ENCODE peak calls at places on chromosomes 13 and 19, in nine cellular contexts. K is PC-3, D is K562, Y is A549, J is mesenchymal stem cell, P is mesendoderm, X is H9, F is neuronal stem cell, I is HepG2. A is an unnamed sample.

GRCh38 chr19:10228925-10229324 is 2.2 kb downstream of the S1PR2 start:
- DNase-seq in Y (peak), P (peak), X (peak), I (peak), F (no peak), D (peak), K (peak), J (peak), A (no peak)

GRCh38 chr19:2491130-2491801 is 15.3 kb downstream of the GADD45B start:
- DNase-seq in P (no peak), X (no peak), F (no peak), D (no peak), Y (no peak), J (peak), K (peak), I (no peak), A (peak)

GRCh38 chr13:48749144-48749543 is 95.4 kb downstream of the CYSLTR2 start:
- DNase-seq in K (peak), X (no peak), J (peak), D (no peak), F (no peak), P (no peak), I (no peak), Y (no peak), A (no peak)

GRCh38 chr13:79434578-79434977 is 28.5 kb upstream of the RBM26 start:
- DNase-seq in X (no peak), F (no peak), Y (no peak), J (peak), P (no peak), I (no peak), K (no peak), D (no peak), A (no peak)

GRCh38 chr19:14407889-14408640 is 11.1 kb downstream of the DDX39A start:
- DNase-seq in J (no peak), P (no peak), K (no peak), Y (no peak), I (peak), D (no peak), F (no peak), X (no peak), A (no peak)

GRCh38 chr13:32734511-32734910 is 148.3 kb downstream of the PDS5B start:
- DNase-seq in Y (no peak), X (no peak), K (peak), P (no peak), I (no peak), D (peak), J (no peak), F (no peak), A (no peak)

GRCh38 chr13:46951516-46951915 is 54.7 kb upstream of the HTR2A start:
- DNase-seq in I (no peak), D (no peak), K (peak), F (no peak), J (no peak), P (no peak), Y (no peak), X (no peak), A (peak)

GRCh38 chr19:10565028-10565566 is 713 bp downstream of the KRI1 start:
- DNase-seq in J (peak), I (no peak), X (peak), D (peak), Y (peak), P (peak), K (peak), F (peak), A (no peak)

GRCh38 chr19:58098682-58098998 is 609 bp upstream of the ZSCAN18 start:
- DNase-seq in K (no peak), D (no peak), P (no peak), J (no peak), Y (no peak), I (no peak), F (no peak), X (no peak), A (no peak)

GRCh38 chr13:28313579-28313978 is 175.2 kb downstream of the PAN3 start:
- DNase-seq in J (peak), X (no peak), D (peak), P (peak), F (no peak), Y (no peak), K (no peak), I (no peak), A (no peak)

GRCh38 chr13:102394158-102395053 is 7.4 kb downstream of the FGF14 start:
- DNase-seq in X (peak), D (peak), J (peak), Y (peak), I (no peak), F (peak), P (peak), K (no peak), A (no peak)

GRCh38 chr19:35673121-35673804 is 6.9 kb downstream of the UPK1A start:
- DNase-seq in K (no peak), P (peak), X (peak), D (peak), Y (peak), I (peak), F (no peak), J (peak), A (no peak)

GRCh38 chr19:48368942-48369341 is 4.8 kb downstream of the SYNGR4 start:
- DNase-seq in Y (no peak), X (no peak), I (no peak), D (no peak), K (no peak), F (no peak), P (no peak), J (no peak), A (no peak)

GRCh38 chr13:73794755-73795154 is 339.4 kb downstream of the KLF12 start:
- DNase-seq in P (no peak), X (no peak), I (peak), D (no peak), F (no peak), J (no peak), Y (no peak), K (no peak), A (no peak)

GRCh38 chr19:50777830-50778303 is 7.6 kb downstream of the GPR32 start:
- DNase-seq in D (peak), K (no peak), J (no peak), X (peak), Y (no peak), F (no peak), P (peak), I (no peak), A (no peak)

GRCh38 chr13:98536729-98537128 is 40.2 kb downstream of the STK24 start:
- DNase-seq in D (no peak), F (no peak), J (no peak), Y (no peak), K (no peak), P (no peak), X (no peak), I (no peak), A (no peak)

GRCh38 chr19:7512400-7512851 is 3.5 kb upstream of the ZNF358 start:
- DNase-seq in X (no peak), Y (no peak), J (no peak), K (no peak), I (no peak), P (peak), F (no peak), D (peak), A (no peak)

GRCh38 chr19:3163230-3163886 is 15.2 kb upstream of the S1PR4 start:
- DNase-seq in K (peak), P (peak), I (peak), J (peak), F (peak), D (peak), X (peak), Y (peak), A (no peak)

GRCh38 chr13:106145997-106146864 is 389.2 kb downstream of the EFNB2 start:
- DNase-seq in P (peak), X (no peak), D (no peak), J (no peak), F (no peak), K (no peak), I (no peak), Y (no peak), A (no peak)

GRCh38 chr19:10769533-10770491 is 51.9 kb downstream of the DNM2 start:
- DNase-seq in P (peak), X (no peak), Y (no peak), K (peak), F (no peak), D (peak), J (peak), I (peak), A (no peak)

GRCh38 chr13:110092869-110093268 is 214.1 kb downstream of the COL4A1 start:
- DNase-seq in I (no peak), J (no peak), K (no peak), D (no peak), Y (no peak), P (no peak), X (peak), F (no peak), A (no peak)

GRCh38 chr19:13890136-13890535 is 13.2 kb downstream of the NANOS3 start:
- DNase-seq in Y (no peak), X (no peak), J (no peak), D (no peak), K (no peak), I (no peak), P (no peak), F (no peak), A (no peak)

GRCh38 chr13:110403315-110403714 is 96.2 kb downstream of the COL4A2 start:
- DNase-seq in K (no peak), F (no peak), J (peak), P (no peak), X (no peak), Y (no peak), D (no peak), I (no peak), A (no peak)

GRCh38 chr19:30686911-30687566 is 314.9 kb downstream of the ZNF536 start:
- DNase-seq in F (no peak), K (no peak), X (no peak), I (no peak), J (no peak), P (peak), Y (no peak), D (no peak), A (no peak)

GRCh38 chr19:14672043-14672872 is 2.4 kb downstream of the ADGRE3 start:
- DNase-seq in D (no peak), P (no peak), K (no peak), I (no peak), F (no peak), Y (no peak), J (no peak), X (no peak), A (no peak)

GRCh38 chr19:56839665-56840451 is 668 bp downstream of the PEG3 start:
- DNase-seq in Y (no peak), P (peak), F (peak), D (no peak), J (no peak), K (peak), X (no peak), I (peak), A (no peak)

GRCh38 chr19:15672580-15673175 is at the start of gene CYP4F12:
- DNase-seq in I (peak), J (no peak), F (no peak), D (peak), X (no peak), Y (peak), P (no peak), K (peak), A (peak)

DNA sequence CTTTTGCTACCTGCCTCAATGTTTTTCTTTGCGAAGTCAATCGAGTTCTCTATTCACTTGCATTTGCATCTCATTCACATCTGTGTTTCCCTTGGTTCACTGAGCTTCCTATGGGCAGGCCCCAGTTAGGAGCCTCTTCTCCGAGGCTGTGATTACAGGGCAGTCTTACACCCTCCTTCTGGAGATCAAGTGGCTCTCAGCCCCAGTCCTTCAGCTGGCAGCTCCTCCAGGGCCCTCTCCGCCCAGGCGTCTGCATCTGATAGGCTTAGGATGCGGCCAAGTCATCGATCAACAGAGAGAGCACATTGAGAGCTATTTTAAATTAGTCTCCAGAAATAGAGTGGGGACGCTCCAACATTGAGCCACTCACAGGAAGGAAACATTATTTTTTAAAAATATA is 44.2 kb downstream of the MBNL2 start:
- DNase-seq in K (no peak), P (peak), J (peak), Y (no peak), X (peak), D (no peak), F (no peak), I (no peak), A (no peak)
- H3K4me2 ChIP-seq in K (no peak), P (no peak), J (peak), Y (peak), X (no peak), D (no peak), F (no peak), I (no peak), A (no peak)

GRCh38 chr19:6274756-6275155 is 5.0 kb downstream of the MLLT1 start:
- DNase-seq in F (no peak), Y (no peak), X (no peak), I (no peak), D (no peak), K (no peak), P (no peak), J (no peak), A (no peak)

GRCh38 chr19:6272411-6272791 is 7.4 kb downstream of the MLLT1 start:
- DNase-seq in F (no peak), X (no peak), K (no peak), Y (no peak), J (no peak), I (no peak), P (no peak), D (peak), A (no peak)

GRCh38 chr19:6271721-6272410 is 7.9 kb downstream of the MLLT1 start:
- DNase-seq in K (peak), J (peak), F (no peak), D (peak), Y (no peak), P (peak), I (no peak), X (peak), A (no peak)

GRCh38 chr19:6273701-6274601 is 5.8 kb downstream of the MLLT1 start:
- DNase-seq in P (no peak), F (no peak), K (peak), I (peak), Y (no peak), J (peak), X (no peak), D (peak), A (no peak)

GRCh38 chr19:6272913-6273600 is 6.7 kb downstream of the MLLT1 start:
- DNase-seq in D (no peak), Y (no peak), J (peak), I (no peak), X (no peak), K (no peak), F (no peak), P (no peak), A (no peak)
- H3K4me2 ChIP-seq in D (peak), Y (no peak), J (no peak), I (peak), X (no peak), K (peak), F (no peak), P (no peak), A (no peak)

GRCh38 chr19:18291590-18292459 is 10.4 kb upstream of the JUND start:
- DNase-seq in J (peak), X (peak), D (peak), I (peak), Y (peak), F (no peak), P (peak), K (peak), A (peak)

GRCh38 chr19:18292810-18293641 is 11.6 kb upstream of the JUND start:
- DNase-seq in J (peak), K (peak), D (peak), I (peak), Y (peak), P (peak), X (peak), F (peak), A (peak)

GRCh38 chr19:18291019-18291524 is 9.7 kb upstream of the JUND start:
- DNase-seq in P (no peak), X (no peak), Y (no peak), I (no peak), D (peak), J (no peak), K (no peak), F (no peak), A (no peak)

GRCh38 chr19:18293642-18294466 is 12.4 kb upstream of the JUND start:
- DNase-seq in P (peak), I (no peak), D (no peak), J (no peak), X (no peak), Y (no peak), K (no peak), F (no peak), A (no peak)

DNA sequence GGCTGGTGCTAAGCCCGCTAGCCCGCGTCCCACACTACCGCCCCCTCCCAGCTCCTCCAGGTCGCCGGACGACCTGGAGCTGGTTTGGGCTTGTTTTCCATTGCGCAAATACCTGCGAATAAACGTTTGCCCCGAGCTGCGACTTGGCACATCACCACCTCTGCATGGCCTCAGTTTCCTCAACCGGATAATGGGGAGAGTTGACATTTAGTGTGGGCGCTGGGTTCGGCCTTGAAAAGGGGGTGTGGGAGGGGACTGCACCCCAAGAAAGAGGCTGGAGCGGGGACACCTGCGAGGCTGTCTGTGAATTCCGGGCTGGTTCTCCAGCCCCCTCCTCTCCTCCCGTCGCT is 11.0 kb upstream of the JUND start:
- DNase-seq in I (no peak), K (no peak), D (no peak), F (no peak), X (peak), J (no peak), Y (peak), P (peak), A (peak)
- H3K4me2 ChIP-seq in I (peak), K (peak), D (peak), F (peak), X (peak), J (peak), Y (peak), P (peak), A (peak)

GRCh38 chr19:4742717-4743646 is 19.3 kb upstream of the DPP9 start:
- DNase-seq in I (no peak), P (peak), K (no peak), J (no peak), X (peak), Y (no peak), F (no peak), D (no peak), A (no peak)
- H3K4me2 ChIP-seq in I (no peak), P (no peak), K (no peak), J (no peak), X (peak), Y (no peak), F (peak), D (no peak), A (no peak)

DNA sequence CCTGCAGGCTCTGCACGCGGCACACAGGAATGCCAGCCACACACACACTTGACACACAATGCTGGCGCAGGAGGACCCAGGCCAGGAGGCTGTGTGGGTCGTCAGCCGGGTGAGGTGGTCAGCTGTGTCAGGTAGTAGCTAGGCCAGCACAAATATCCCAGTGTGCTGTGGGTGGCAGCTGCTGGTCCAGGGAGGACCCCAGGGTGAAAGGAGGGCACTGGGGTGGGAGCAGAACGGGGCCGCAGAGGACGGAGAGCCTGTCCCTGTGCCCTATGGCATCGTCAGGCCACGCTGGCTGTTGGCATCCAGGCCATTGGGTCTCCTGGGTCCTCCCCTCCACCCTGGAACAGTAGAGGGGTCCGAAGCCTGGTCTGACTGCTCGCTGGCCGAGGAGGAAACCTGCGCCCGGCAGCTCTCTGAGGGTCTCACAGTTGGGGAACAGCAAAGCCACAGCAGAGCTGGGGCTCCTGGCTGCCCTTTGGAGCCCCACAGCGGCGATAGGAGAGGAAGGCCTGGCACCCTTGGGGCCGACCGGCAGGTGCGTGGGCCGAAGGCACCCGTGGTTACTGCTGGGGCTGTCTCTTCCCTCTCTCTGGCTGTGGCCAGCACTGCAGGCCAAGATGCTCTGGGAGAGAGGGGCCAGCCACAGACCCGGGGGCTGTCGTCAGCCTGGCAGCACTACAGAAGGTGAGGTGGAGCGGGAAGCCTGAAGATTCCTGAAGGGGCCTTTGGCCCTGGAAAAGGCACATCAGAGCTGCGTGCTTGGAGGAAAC is 27.3 kb downstream of the C13orf46 start:
- DNase-seq in D (no peak), K (no peak), Y (no peak), I (no peak), P (no peak), X (no peak), J (no peak), F (no peak), A (no peak)
- H3K4me2 ChIP-seq in D (no peak), K (no peak), Y (no peak), I (no peak), P (no peak), X (no peak), J (no peak), F (no peak), A (no peak)

GRCh38 chr13:113833111-113833830 is 30.6 kb downstream of the GAS6 start:
- DNase-seq in D (no peak), K (no peak), F (no peak), Y (no peak), J (no peak), X (no peak), P (no peak), I (no peak), A (no peak)
- H3K4me2 ChIP-seq in D (no peak), K (no peak), F (no peak), Y (no peak), J (no peak), X (no peak), P (no peak), I (no peak), A (no peak)

DNA sequence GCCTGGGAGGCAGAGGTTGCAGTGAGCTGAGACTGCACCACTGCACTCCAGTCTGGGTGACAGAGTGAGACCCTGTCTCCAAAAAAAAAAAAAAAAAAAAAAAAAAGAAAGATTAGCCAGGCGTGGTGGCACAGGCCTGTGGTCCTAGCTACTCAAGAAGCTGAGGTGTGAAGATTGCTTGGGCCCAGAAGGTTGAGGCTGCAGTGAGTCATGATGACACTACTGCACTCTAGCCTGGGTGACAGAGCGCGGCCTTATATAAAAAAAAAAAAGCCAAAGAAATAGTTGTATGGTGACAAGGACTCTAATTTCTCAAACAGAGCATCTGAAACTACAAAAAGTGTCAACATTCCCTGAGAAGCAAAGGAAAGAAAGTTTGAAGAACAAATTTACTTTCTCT is 3.4 kb downstream of the PBX4 start:
- DNase-seq in D (no peak), X (no peak), Y (no peak), I (no peak), P (no peak), J (peak), K (peak), F (no peak), A (peak)
- H3K4me2 ChIP-seq in D (no peak), X (no peak), Y (no peak), I (no peak), P (no peak), J (no peak), K (peak), F (no peak), A (peak)

GRCh38 chr13:64849174-64849573 is 2381.0 kb downstream of the PCDH9 start:
- DNase-seq in X (no peak), D (no peak), Y (no peak), K (no peak), I (no peak), J (no peak), P (no peak), F (no peak), A (no peak)
- H3K4me2 ChIP-seq in X (no peak), D (no peak), Y (no peak), K (no peak), I (no peak), J (no peak), P (no peak), F (no peak), A (no peak)

DNA sequence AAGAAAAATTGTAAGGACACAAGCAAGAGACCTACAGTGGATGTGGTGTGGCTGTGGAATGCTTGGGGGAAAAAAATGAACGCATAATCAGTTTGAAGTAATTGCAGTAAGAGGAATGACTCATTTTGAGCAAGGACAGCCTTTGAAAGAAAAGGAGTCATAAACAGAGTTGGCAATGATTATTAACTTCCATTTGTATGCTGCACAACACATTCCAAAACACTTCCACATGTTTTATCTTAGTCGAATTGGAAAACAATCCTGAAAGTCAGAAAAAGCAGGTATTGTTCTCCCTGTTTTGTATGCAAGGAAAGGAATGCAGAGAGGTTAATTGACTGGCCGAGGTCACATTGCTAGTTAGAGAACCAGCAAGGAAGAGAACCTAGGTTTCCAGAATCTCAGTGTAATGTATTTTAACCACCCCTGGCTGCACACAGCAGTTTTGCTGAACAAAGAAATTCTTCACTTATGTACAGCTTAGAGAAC is 630.0 kb upstream of the MIR17HG start:
- DNase-seq in Y (no peak), J (peak), I (no peak), P (peak), K (peak), F (peak), D (no peak), X (no peak), A (peak)
- H3K4me2 ChIP-seq in Y (no peak), J (peak), I (no peak), P (no peak), K (peak), F (no peak), D (no peak), X (no peak), A (no peak)

A was measured in PC-9.